ENCODE peak calls at places on chromosome 13, in seven cellular contexts. W, E, P, F, V, M and C are unnamed samples.

GRCh38 chr13:51823861-51824260 is 19.9 kb upstream of the DHRS12 start:
- DNase-seq in F (no peak), W (no peak), E (no peak), M (no peak), P (no peak), V (no peak), C (no peak)

GRCh38 chr13:99614465-99614885 is 113.2 kb downstream of the TM9SF2 start:
- DNase-seq in P (no peak), W (peak; percentile 22), F (no peak), V (no peak), M (no peak), E (no peak), C (peak; percentile 49)

GRCh38 chr13:42574435-42575311 is 721 bp downstream of the TNFSF11 start:
- DNase-seq in V (no peak), F (no peak), P (peak; percentile 3), E (no peak), M (no peak), W (peak; percentile 10), C (no peak)

GRCh38 chr13:74570046-74570445 is 435.8 kb upstream of the KLF12 start:
- DNase-seq in F (no peak), P (no peak), E (no peak), V (no peak), M (no peak), W (no peak), C (no peak)

GRCh38 chr13:101712026-101712348 is 259.5 kb downstream of the ITGBL1 start:
- DNase-seq in M (no peak), P (no peak), V (no peak), E (no peak), W (no peak), F (no peak), C (no peak)

GRCh38 chr13:51584731-51585191 is 499 bp downstream of the WDFY2 start:
- DNase-seq in W (peak; percentile 57), E (peak; percentile 48), M (peak; percentile 61), F (peak; percentile 63), V (peak; percentile 46), P (peak; percentile 59), C (peak; percentile 76)

GRCh38 chr13:31965361-31966066 is 66.1 kb upstream of the FRY start:
- DNase-seq in W (no peak), M (no peak), F (no peak), V (no peak), P (no peak), E (no peak), C (no peak)

GRCh38 chr13:114142640-114143490 is 10.4 kb upstream of the RASA3 start:
- DNase-seq in W (peak; percentile 76), V (no peak), M (no peak), E (no peak), P (no peak), F (peak; percentile 69), C (no peak)

GRCh38 chr13:74047925-74048324 is 86.3 kb downstream of the KLF12 start:
- DNase-seq in W (peak; percentile 52), E (peak; percentile 71), V (no peak), P (peak; percentile 73), M (no peak), F (peak; percentile 55), C (peak; percentile 74)

GRCh38 chr13:112987625-112988024 is 18.6 kb downstream of the MCF2L start:
- DNase-seq in F (no peak), W (no peak), V (no peak), E (no peak), P (no peak), M (no peak), C (no peak)

GRCh38 chr13:114046447-114046846 is 72.6 kb upstream of the C13orf46 start:
- DNase-seq in W (no peak), F (no peak), M (no peak), V (no peak), E (no peak), P (no peak), C (no peak)

GRCh38 chr13:39273953-39274352 is 235.7 kb downstream of the NHLRC3 start:
- DNase-seq in M (no peak), W (peak; percentile 62), F (peak; percentile 27), P (peak; percentile 12), E (peak; percentile 28), V (no peak), C (peak; percentile 24)

GRCh38 chr13:46179576-46180368 is 2.2 kb downstream of the LCP1 start:
- DNase-seq in M (no peak), P (no peak), W (peak; percentile 68), E (no peak), V (peak; percentile 50), F (peak; percentile 65), C (no peak)

GRCh38 chr13:89352384-89352783 is 1681.2 kb downstream of the SLITRK5 start:
- DNase-seq in P (no peak), E (no peak), W (no peak), M (no peak), V (no peak), F (no peak), C (no peak)

GRCh38 chr13:94559201-94559795 is 36.7 kb downstream of the TGDS start:
- DNase-seq in P (no peak), M (no peak), F (no peak), E (no peak), V (no peak), W (no peak), C (no peak)
- H3K4me1 ChIP-seq in P (no peaks in the 10 kb centered on the region), M (no peaks in the 10 kb centered on the region), F (no peaks in the 10 kb centered on the region), E (peaks cover 5% of the 10 kb centered on the region), V (no peaks in the 10 kb centered on the region), W (no peaks in the 10 kb centered on the region), C (no peaks in the 10 kb centered on the region)

GRCh38 chr13:20460744-20461143 is 64.9 kb downstream of the CRYL1 start:
- DNase-seq in P (no peak), V (no peak), W (no peak), E (no peak), F (no peak), M (no peak), C (no peak)
- TF ChIP-seq CTCF in P (no peak), V (no peak), W (no peak), E (no peak), F (no peak), M (no peak), C (no peak)

DNA sequence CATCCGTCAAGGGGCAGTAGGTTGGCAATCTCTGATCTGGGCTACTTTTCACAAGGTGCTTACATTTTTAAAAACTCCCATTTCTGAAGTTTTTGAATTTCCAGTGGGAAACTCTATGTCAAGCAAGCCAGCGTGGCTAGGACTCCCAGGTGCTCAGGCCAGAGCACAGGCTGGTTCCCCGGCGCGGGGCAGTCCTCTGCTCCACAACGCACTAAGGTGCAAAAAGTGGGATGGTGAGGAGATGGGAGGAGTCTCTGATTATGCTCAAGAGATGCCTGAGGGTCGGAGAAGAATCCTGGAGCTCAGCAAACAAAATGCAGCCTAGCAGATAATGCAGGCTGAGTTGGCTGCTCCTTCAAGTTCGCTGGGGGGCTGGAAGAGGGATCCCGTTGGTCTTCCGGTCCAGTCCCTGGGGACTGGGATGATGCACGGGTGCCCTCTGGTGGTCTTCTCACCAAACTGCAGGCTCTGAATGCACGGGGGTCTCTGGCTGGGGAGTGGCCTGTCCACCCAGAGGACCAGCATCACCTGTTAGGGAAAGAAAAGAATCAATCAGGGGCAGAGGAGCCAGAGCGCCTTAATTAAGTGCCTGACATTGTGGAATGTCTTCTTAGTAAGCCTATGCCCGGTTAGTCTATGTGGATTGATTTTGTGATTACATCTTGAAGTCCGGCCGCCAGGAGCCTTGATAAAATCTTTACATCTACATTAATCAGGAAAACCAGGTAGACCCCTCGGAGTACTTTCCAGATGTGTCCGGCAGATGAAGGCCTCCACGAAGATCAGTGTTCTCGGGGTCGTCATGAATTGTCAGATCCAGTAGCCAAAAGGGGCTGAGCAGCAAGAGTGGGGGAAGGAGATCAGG is 244.4 kb upstream of the MAB21L1 start:
- DNase-seq in M (peak; percentile 56), V (peak; percentile 35), W (peak; percentile 33), P (peak; percentile 46), F (peak; percentile 53), E (peak; percentile 70), C (peak; percentile 77)
- H3K4me3 ChIP-seq in M (no peak overlapping the region), V (no peak overlapping the region), W (no peak overlapping the region), P (no peak overlapping the region), F (no peak overlapping the region), E (peak overlapping the region; percentile 58), C (no peak overlapping the region)

GRCh38 chr13:24681930-24682329 is 1.7 kb downstream of the ATP12A start:
- DNase-seq in E (no peak), V (no peak), F (no peak), W (no peak), P (no peak), M (no peak), C (no peak)
- H3K4me1 ChIP-seq in E (no peaks in the 10 kb centered on the region), V (peaks cover 19% of the 10 kb centered on the region), F (peaks cover 5% of the 10 kb centered on the region), W (peaks cover 10% of the 10 kb centered on the region), P (no peaks in the 10 kb centered on the region), M (peaks cover 9% of the 10 kb centered on the region), C (peaks cover 12% of the 10 kb centered on the region)

GRCh38 chr13:98467263-98467985 is 109.5 kb downstream of the STK24 start:
- DNase-seq in F (no peak), P (no peak), M (no peak), W (no peak), E (no peak), V (no peak), C (no peak)

GRCh38 chr13:98468929-98469328 is 108.0 kb downstream of the STK24 start:
- DNase-seq in F (no peak), E (no peak), M (no peak), W (no peak), P (no peak), V (no peak), C (no peak)

GRCh38 chr13:98462946-98463345 is 114.0 kb downstream of the STK24 start:
- DNase-seq in V (no peak), E (no peak), W (no peak), F (no peak), M (no peak), P (no peak), C (no peak)

GRCh38 chr13:98468352-98468751 is 108.6 kb downstream of the STK24 start:
- DNase-seq in V (no peak), F (no peak), E (no peak), M (no peak), P (no peak), W (no peak), C (no peak)

DNA sequence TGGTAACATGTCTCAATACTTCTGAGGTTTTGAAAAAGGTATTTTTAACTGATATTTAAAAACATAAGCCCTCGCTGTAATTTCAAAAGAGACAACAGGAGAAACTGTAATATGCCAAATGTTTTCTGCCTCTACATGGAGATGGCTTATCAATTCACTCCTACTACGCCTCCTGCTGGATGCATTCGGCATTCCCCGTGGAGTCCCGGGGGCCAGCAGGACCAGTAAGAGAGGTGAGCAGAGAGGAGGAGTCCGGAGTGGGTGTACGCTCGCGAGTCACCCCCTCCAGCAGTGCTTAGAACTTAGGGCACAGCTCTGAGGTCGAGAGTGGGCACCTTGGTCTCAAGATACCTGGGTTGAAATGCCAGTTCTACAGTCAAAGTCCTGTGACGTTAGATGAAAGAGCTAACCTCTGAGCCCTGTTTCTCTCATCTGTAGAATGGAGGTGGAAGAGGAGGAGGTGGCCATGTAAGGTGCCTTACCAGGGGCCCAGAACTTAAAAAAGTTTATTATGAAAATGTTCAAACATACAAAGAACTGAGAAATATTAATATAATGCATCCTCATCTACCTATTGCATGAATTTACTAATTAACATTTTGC is 110.2 kb downstream of the STK24 start:
- DNase-seq in P (peak; percentile 50), W (peak; percentile 73), M (no peak), V (no peak), F (no peak), E (peak; percentile 50), C (peak; percentile 69)
- TF ChIP-seq CTCF in P (peak; percentile 82), W (peak; percentile 22), M (peak; percentile 35), V (peak; percentile 26), F (peak; percentile 65), E (peak; percentile 70), C (peak; percentile 67)

GRCh38 chr13:29038700-29039099 is 218.6 kb downstream of the MTUS2 start:
- DNase-seq in E (no peak), W (no peak), V (no peak), F (no peak), P (no peak), M (no peak), C (no peak)

GRCh38 chr13:29039212-29039611 is 219.1 kb downstream of the MTUS2 start:
- DNase-seq in E (no peak), W (no peak), P (no peak), F (no peak), V (no peak), M (no peak), C (no peak)
- H3K4me3 ChIP-seq in E (no peak overlapping the region), W (no peak overlapping the region), P (no peak overlapping the region), F (no peak overlapping the region), V (no peak overlapping the region), M (no peak overlapping the region), C (no peak overlapping the region)